ENCODE peak calls at places on chromosomes 11 and 22, in six cellular contexts. T is foreskin keratinocyte, A is endothelial cell, W is lower leg skin, V is fibroblast of lung, E is brain microvascular endothelial cell. X is an unnamed sample.

GRCh38 chr11:118353084-118353710 is 6.2 kb upstream of the UBE4A start:
- DNase-seq in T (no peak), A (no peak), W (no peak), V (no peak), E (no peak), X (peak)

GRCh38 chr22:43081968-43082367 is 7.2 kb downstream of the TTLL1 start:
- DNase-seq in T (no peak), A (no peak), W (no peak), V (peak), E (no peak), X (no peak)

GRCh38 chr11:116731821-116732739 is 40.7 kb downstream of the BUD13 start:
- DNase-seq in T (no peak), A (no peak), W (peak), V (no peak), E (no peak), X (no peak)

GRCh38 chr11:10941429-10941828 is 83.6 kb upstream of the ZBED5 start:
- DNase-seq in T (no peak), A (no peak), W (no peak), V (no peak), E (no peak), X (no peak)

GRCh38 chr22:30362632-30363281 is 6.0 kb downstream of the CCDC157 start:
- DNase-seq in T (no peak), A (no peak), W (no peak), V (no peak), E (no peak), X (no peak)

GRCh38 chr22:33163815-33164214 is 105.6 kb upstream of the SYN3 start:
- DNase-seq in T (no peak), A (no peak), W (no peak), V (no peak), E (no peak), X (no peak)

GRCh38 chr11:34274712-34275398 is 83.0 kb downstream of the ABTB2 start:
- DNase-seq in T (peak), A (no peak), W (peak), V (peak), E (peak), X (peak)

GRCh38 chr22:19847345-19847632 is 7.4 kb downstream of the GNB1L start:
- DNase-seq in T (no peak), A (no peak), W (no peak), V (no peak), E (no peak), X (no peak)

GRCh38 chr11:90805172-90805571 is 582.3 kb upstream of the CHORDC1 start:
- DNase-seq in T (peak), A (no peak), W (no peak), V (no peak), E (no peak), X (no peak)

GRCh38 chr11:95917188-95918036 is 6.5 kb downstream of the MTMR2 start:
- DNase-seq in T (peak), A (no peak), W (no peak), V (peak), E (peak), X (no peak)

GRCh38 chr11:75069473-75069872 is 27.2 kb downstream of the OR2AT4 start:
- DNase-seq in T (no peak), A (no peak), W (no peak), V (no peak), E (no peak), X (no peak)

GRCh38 chr11:95121687-95122086 is 32.0 kb downstream of the ENDOD1 start:
- DNase-seq in T (no peak), A (no peak), W (no peak), V (no peak), E (no peak), X (no peak)

GRCh38 chr22:20131593-20131855 is at the start of gene ZDHHC8:
- DNase-seq in T (no peak), A (peak), W (no peak), V (peak), E (no peak), X (no peak)

GRCh38 chr11:12150831-12151382 is 40.5 kb downstream of the MICAL2 start:
- DNase-seq in T (no peak), A (no peak), W (no peak), V (peak), E (no peak), X (peak)

GRCh38 chr22:25134028-25134427 is 65.6 kb upstream of the CRYBB3 start:
- DNase-seq in T (no peak), A (no peak), W (no peak), V (no peak), E (no peak), X (no peak)

GRCh38 chr22:44486538-44486937 is 11.5 kb downstream of the RTL6 start:
- DNase-seq in T (no peak), A (no peak), W (no peak), V (peak), E (peak), X (no peak)

GRCh38 chr11:113628912-113629311 is 77.2 kb downstream of the TMPRSS5 start:
- DNase-seq in T (no peak), A (no peak), W (no peak), V (no peak), E (no peak), X (no peak)

GRCh38 chr11:118689503-118689851 is 10.0 kb upstream of the TREH start:
- DNase-seq in T (no peak), A (no peak), W (no peak), V (no peak), E (no peak), X (no peak)

DNA sequence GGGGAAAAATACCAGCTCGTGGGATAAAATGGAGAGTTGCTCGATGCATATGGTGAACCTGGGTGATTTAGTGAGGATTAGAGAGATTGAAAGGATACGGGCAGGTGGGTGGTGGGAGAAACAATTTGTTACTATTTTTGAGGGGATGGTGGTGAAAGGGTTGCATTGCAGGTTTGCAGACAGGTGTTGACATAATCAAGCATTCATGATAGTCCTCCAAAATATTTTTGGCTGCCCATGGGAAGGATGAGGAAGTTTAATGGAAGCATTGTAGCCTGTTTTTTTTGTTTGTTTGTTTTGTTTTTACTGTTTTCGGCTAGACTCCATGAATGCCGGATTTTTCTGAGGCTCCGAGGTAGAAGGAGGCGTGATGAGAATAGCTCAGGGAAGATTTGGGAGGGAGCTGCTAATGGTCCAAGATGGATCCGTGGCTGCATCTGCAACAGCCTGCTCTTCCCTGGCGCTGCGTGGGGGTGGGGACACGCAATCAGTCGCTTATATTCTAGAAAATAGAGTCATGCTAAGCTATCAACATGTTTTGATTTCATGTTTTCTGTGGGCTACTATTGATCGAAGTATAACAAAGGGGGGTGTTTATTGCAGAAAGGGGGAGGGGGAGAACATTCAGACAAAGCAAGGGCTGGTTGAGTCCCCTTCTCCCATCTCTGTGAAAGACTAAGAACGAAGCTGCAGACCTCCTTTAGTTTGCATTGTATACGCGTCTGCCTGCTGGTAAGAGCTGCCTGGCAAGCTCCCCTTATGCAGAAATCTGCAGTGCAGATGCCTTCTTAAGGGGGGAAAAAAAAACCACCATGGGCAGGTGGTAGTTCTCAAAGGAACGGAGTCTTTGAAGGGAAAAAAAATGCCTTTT is 980 bp downstream of the RTN3 start:
- DNase-seq in T (no peak), A (no peak), W (peak), V (no peak), E (no peak), X (no peak)
- TF ChIP-seq CTCF in T (peak), A (peak), W (no peak), V (no peak), E (no peak), X (peak)

DNA sequence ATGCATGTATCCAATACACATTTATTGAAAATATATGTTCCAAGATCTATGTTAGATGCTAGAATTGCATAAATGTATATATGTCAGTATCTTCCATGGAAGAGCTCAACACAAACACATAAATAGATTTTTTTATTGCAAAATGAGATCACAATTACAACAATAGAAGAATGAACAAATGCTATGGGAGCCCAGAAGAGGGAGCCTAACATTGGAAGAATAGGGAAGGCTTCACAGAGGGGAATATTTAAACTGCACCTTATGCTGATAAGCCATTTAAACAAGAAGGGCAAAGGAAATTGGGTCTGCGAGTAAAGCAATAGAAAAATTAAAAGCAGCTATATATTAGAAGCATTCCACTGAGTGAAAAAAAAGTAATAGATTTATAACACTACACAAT is 96.1 kb upstream of the LRRC55 start:
- DNase-seq in T (no peak), A (no peak), W (no peak), V (no peak), E (no peak), X (no peak)
- TF ChIP-seq CTCF in T (peak), A (no peak), W (no peak), V (peak), E (no peak), X (peak)

GRCh38 chr11:121534131-121535093 is 81.6 kb upstream of the SORL1-AS1 start:
- DNase-seq in T (no peak), A (no peak), W (no peak), V (peak), E (no peak), X (peak)
- TF ChIP-seq CTCF in T (peak), A (no peak), W (no peak), V (peak), E (peak), X (peak)

DNA sequence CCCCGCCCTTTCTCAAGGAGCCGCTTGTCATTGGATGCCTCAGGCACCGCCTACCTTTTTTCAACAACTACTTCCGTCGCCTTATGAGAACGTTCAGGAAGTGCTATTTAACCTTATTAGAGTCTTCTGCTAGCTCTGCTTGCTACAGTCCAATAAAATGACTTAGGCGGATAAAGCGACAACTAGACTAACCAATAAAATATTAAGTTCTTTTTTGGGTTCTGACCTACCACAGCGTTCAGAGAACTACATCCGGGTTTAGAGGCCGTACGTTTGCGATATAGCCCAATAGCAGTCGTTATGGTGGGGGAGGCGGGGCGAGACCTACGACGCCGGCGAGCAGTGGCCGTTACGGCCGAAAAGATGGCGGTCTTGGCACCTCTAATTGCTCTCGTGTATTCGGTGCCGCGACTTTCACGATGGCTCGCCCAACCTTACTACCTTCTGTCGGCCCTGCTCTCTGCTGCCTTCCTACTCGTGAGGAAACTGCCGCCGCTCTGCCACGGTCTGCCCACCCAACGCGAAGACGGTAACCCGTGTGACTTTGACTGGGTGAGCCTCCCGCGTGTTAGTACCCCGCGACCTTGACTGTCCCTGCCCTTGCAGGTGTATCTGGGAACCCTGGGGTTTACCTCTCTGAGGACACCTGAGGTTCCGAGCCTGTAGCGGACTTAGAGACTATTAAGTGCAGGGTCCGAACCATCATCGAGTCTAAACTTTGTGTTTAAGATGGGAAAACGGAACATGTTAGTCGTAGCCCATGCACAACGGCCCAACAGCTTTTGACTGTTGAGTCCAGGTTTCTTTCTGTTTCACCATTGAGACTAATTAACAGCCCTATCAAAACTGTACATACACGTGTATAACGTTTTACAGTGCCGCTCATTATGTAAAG is at the start of gene TMX2:
- DNase-seq in T (peak), A (peak), W (peak), V (peak), E (peak), X (peak)
- TF ChIP-seq CTCF in T (no peak), A (no peak), W (no peak), V (no peak), E (no peak), X (no peak)

GRCh38 chr11:76750746-76751145 is 32.4 kb upstream of the TSKU start:
- DNase-seq in T (no peak), A (no peak), W (no peak), V (no peak), E (no peak), X (no peak)
- TF ChIP-seq CTCF in T (no peak), A (no peak), W (no peak), V (no peak), E (no peak), X (no peak)

GRCh38 chr22:22372063-22372462 is 127.5 kb downstream of the VPREB1 start:
- DNase-seq in T (no peak), A (no peak), W (no peak), V (no peak), E (no peak), X (no peak)

GRCh38 chr22:22374163-22374562 is 129.6 kb downstream of the VPREB1 start:
- DNase-seq in T (no peak), A (no peak), W (no peak), V (no peak), E (no peak), X (no peak)

GRCh38 chr22:22368516-22368915 is 123.9 kb downstream of the VPREB1 start:
- DNase-seq in T (no peak), A (no peak), W (no peak), V (no peak), E (no peak), X (no peak)

GRCh38 chr22:22369962-22370265 is 125.3 kb downstream of the VPREB1 start:
- DNase-seq in T (no peak), A (no peak), W (no peak), V (no peak), E (no peak), X (no peak)

DNA sequence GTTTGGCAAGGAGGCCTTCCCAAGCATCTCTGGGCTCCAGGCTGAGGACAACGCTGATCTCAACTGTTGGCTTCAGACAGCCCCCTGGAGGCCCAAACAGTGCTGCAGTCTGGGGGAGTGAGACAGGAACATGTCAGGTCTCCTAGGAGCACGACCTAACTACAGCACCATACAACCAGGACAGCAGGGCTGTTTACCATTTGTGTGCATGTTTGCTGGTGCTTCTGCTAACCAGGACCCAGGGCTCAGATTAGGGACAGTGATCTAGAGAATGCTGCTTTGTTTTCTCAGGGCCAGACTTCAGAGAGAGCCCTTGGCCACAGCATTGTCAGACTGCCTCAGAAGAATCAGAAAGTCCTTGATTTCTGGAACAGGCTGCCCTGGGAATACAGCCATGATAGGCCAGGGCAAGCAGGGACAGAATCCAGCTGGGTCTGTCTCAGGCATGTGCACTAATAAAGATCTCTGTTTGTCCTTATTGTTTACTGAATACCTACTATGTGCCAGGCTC is 126.5 kb downstream of the VPREB1 start:
- DNase-seq in T (no peak), A (no peak), W (no peak), V (no peak), E (no peak), X (no peak)
- TF ChIP-seq CTCF in T (no peak), A (no peak), W (no peak), V (no peak), E (peak), X (no peak)

DNA sequence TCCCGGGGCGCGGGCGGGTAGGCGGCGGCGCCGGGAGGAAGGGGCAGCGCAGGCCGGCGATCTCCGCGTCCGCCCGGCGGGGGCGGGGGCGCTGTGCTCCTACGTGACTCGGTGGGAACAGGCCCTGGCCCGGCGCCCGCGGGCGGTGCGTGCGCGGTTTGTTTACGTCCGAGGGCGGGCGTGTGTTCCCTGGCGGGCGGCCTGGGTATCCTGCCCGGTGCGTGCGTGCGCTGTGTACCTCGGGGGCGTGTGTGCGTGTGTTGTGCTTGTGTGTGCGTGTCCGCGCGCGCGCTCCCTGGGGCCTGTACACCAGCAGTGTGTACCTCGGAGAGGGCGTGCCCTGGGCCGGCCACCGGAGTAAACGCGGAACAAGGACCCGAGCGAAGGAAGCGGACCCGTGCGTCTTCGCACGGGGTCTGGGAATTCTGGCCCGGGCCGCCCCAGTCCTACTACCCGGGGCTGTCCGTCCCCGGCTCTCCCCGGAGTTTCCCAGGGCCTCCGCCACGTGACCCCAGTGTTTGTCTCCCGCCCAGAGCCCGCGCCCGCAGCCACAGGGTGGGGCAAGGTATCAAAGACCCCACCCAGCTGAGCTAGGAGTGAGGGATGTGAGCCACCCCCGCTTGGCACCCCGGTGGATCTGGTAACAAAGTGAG is 769 bp downstream of the MAFF start:
- DNase-seq in T (no peak), A (peak), W (peak), V (peak), E (peak), X (peak)
- TF ChIP-seq CTCF in T (peak), A (no peak), W (no peak), V (no peak), E (peak), X (peak)

DNA sequence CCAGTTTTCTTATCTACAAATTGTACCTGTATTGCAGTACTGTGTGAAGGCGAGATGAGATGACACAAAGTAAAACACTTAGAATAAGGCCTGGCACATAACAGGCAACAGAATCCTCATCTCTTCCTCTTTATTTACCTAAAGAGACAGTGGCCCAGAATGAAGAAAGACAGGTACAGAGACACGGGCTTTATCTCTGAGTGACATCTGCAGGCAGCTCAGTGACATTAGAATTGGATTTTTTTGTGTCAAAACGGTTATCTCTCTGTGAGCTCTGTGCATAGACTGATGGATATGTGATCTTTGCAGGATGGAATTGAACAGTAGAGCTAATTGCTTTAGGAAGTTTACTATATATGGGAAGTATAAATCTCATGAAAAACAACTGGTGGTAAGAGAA is 36.2 kb upstream of the TRPC6 start:
- DNase-seq in T (no peak), A (no peak), W (no peak), V (no peak), E (no peak), X (no peak)
- TF ChIP-seq CTCF in T (peak), A (no peak), W (no peak), V (no peak), E (no peak), X (no peak)

X was measured in HFFc6.